ENCODE peak calls at places on chromosomes 2 and 18, in six cellular contexts. L is IMR-90, U is mesenchymal stem cell, J is neuronal stem cell, T is trophoblast cell, G is H1. F is an unnamed sample.

GRCh38 chr2:45651415-45652089 is at the start of gene PRKCE:
- DNase-seq in L (no peak), U (peak), J (no peak), T (no peak), G (no peak), F (peak)

GRCh38 chr2:134499307-134499706 is 219.5 kb downstream of the TMEM163 start:
- DNase-seq in L (no peak), U (no peak), J (no peak), T (no peak), G (no peak), F (no peak)

GRCh38 chr2:113218283-113219091 is 44.7 kb downstream of the PSD4 start:
- DNase-seq in L (no peak), U (peak), J (no peak), T (peak), G (no peak), F (no peak)

GRCh38 chr2:96103906-96104861 is 12.2 kb downstream of the ADRA2B start:
- DNase-seq in L (no peak), U (no peak), J (no peak), T (no peak), G (no peak), F (peak)

GRCh38 chr2:40760071-40760666 is 308.3 kb upstream of the SLC8A1 start:
- DNase-seq in L (peak), U (peak), J (peak), T (peak), G (no peak), F (peak)

GRCh38 chr2:73489053-73489452 is 103.4 kb downstream of the ALMS1 start:
- DNase-seq in L (no peak), U (no peak), J (no peak), T (no peak), G (no peak), F (no peak)

GRCh38 chr2:143296089-143296488 is 166.9 kb downstream of the ARHGAP15 start:
- DNase-seq in L (no peak), U (no peak), J (no peak), T (no peak), G (no peak), F (no peak)

GRCh38 chr2:18047896-18048657 is 169.6 kb downstream of the KCNS3 start:
- DNase-seq in L (peak), U (peak), J (no peak), T (peak), G (no peak), F (no peak)

GRCh38 chr2:61167587-61167986 is 5.6 kb downstream of the C2orf74 start:
- DNase-seq in L (no peak), U (no peak), J (no peak), T (no peak), G (no peak), F (no peak)

GRCh38 chr2:62112192-62112591 is 83.7 kb upstream of the B3GNT2 start:
- DNase-seq in L (no peak), U (peak), J (no peak), T (no peak), G (no peak), F (no peak)

GRCh38 chr18:21991081-21991534 is 178.3 kb upstream of the GATA6 start:
- DNase-seq in L (no peak), U (no peak), J (peak), T (peak), G (peak), F (peak)

GRCh38 chr18:47799376-47799775 is 131.1 kb downstream of the SMAD2 start:
- DNase-seq in L (no peak), U (no peak), J (no peak), T (no peak), G (no peak), F (no peak)
- H3K23ac ChIP-seq in L (no peak), U (no peak), J (no peak), T (no peak), G (no peak), F (no peak)

GRCh38 chr2:152519581-152519952 is 184.6 kb downstream of the FMNL2 start:
- DNase-seq in L (no peak), U (no peak), J (no peak), T (no peak), G (no peak), F (no peak)
- H2AFZ ChIP-seq in L (no peak), U (no peak), J (no peak), T (no peak), G (no peak), F (no peak)

DNA sequence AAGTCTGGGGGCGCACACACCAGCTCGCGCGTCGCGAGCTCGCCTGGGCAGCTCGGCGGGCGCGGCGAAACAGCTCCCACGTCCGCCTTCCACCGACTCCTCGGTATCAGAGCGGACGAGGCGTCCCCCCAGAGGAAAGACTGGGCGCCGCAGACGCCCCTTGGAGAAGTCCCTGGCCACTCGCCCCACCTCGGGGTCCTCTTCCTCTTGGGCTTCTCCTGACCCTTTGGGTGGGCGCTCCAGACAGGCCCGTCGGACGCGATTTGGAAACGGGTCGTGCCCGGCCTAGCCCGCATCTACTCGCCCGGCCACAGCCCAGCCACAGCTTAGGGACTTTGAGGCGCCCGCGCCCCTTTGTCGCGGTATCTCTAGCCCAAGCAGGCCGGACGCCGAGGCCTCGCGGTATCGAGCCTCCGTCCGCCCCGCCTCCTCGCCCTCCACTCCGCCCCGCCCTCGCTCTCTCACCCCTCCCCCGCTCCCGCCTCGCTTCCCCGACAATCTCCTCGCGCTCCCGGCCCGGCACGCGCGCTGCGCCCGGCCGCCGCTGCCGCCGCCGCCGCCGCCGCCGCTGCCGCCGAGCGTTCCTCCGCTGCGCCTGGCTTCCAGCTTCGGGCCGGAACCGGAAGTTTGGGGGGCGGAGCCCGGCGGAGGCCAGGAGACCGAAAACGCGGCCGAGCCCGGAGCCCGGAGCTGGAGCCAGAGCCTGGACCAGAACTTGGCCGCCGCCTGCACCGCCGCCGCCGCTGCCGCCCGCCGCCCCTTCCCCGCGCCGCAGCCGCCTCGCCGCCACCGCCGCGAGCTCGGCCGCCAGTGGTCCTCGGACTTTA is 752 bp upstream of the ACVR2A start:
- DNase-seq in L (peak), U (peak), J (peak), T (peak), G (peak), F (peak)
- H2BK5ac ChIP-seq in L (peak), U (peak), J (no peak), T (peak), G (peak), F (no peak)

GRCh38 chr18:56299740-56300139 is 338.7 kb downstream of the TXNL1 start:
- DNase-seq in L (no peak), U (no peak), J (no peak), T (no peak), G (no peak), F (no peak)

GRCh38 chr18:56298935-56299334 is 339.5 kb downstream of the TXNL1 start:
- DNase-seq in L (peak), U (no peak), J (no peak), T (no peak), G (no peak), F (no peak)

GRCh38 chr18:56306793-56307192 is 331.6 kb downstream of the TXNL1 start:
- DNase-seq in L (no peak), U (no peak), J (no peak), T (no peak), G (no peak), F (no peak)

GRCh38 chr18:56305583-56305982 is 332.8 kb downstream of the TXNL1 start:
- DNase-seq in L (peak), U (no peak), J (no peak), T (no peak), G (no peak), F (no peak)

DNA sequence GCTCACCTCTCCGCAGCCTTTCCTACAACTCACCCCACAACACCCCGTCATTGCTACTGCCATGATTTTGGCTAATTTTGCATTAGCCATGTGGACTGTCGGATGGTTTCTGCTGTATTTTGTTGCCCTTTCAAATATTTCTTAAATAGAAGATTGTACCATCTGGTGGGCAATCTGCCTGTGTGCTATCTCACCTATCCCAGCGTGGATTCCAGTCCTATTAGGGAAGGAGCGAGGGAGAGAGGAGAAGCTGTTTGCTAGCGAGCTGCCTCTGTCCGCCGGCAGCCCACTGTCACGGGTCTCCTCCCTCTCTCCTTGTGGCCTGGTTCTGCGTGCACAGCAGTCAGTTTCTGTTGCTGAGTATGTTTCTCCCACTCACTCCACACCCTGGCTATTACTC is 336.2 kb downstream of the TXNL1 start:
- DNase-seq in L (no peak), U (no peak), J (no peak), T (no peak), G (no peak), F (no peak)
- H3K23ac ChIP-seq in L (no peak), U (no peak), J (no peak), T (no peak), G (no peak), F (no peak)

DNA sequence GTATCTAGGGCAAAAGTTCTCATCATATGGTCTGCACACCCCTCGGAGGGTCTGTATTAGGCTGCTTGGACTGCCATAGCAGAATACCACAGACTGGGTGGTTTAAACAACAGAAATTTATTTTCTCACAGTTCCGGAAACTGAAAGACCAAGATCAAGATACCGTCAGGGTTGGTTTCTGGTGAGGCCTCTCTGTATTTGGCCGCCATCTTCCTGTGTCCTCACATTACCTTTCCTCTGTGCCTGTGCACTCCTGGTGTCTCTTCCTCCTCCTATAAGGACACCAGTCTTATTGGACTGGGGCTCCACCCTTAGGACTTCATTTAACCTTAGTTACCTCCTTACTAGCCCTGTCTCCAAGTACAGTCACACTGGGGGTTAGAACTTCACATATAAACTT is 132.5 kb downstream of the NCOA1 start:
- DNase-seq in L (no peak), U (no peak), J (no peak), T (no peak), G (no peak), F (no peak)
- H2AFZ ChIP-seq in L (no peak), U (no peak), J (no peak), T (no peak), G (no peak), F (no peak)

GRCh38 chr2:79393806-79394484 is 118.9 kb upstream of the CTNNA2 start:
- DNase-seq in L (no peak), U (peak), J (peak), T (peak), G (no peak), F (peak)

GRCh38 chr2:79389475-79389874 is 123.4 kb upstream of the CTNNA2 start:
- DNase-seq in L (no peak), U (no peak), J (no peak), T (no peak), G (no peak), F (no peak)

GRCh38 chr2:79393107-79393506 is 119.7 kb upstream of the CTNNA2 start:
- DNase-seq in L (no peak), U (no peak), J (no peak), T (no peak), G (no peak), F (no peak)

GRCh38 chr2:79394485-79394859 is 118.4 kb upstream of the CTNNA2 start:
- DNase-seq in L (no peak), U (no peak), J (no peak), T (no peak), G (no peak), F (no peak)
- H2BK5ac ChIP-seq in L (no peak), U (no peak), J (no peak), T (peak), G (no peak), F (no peak)